ENCODE peak calls at places on chromosome 3, in seven cellular contexts. Q, A, W, C, M, F and I are unnamed samples.

GRCh38 chr3:141544697-141545096 is 57.9 kb downstream of the RASA2 start:
- DNase-seq in Q (no peak), A (no peak), W (no peak), C (no peak), M (no peak), F (no peak), I (no peak)

GRCh38 chr3:127607675-127608361 is 9.6 kb downstream of the MCM2 start:
- DNase-seq in Q (no peak), A (no peak), W (no peak), C (no peak), M (no peak), F (no peak), I (no peak)

GRCh38 chr3:189941125-189941524 is 179.6 kb downstream of the P3H2 start:
- DNase-seq in Q (no peak), A (no peak), W (no peak), C (no peak), M (no peak), F (no peak), I (no peak)

GRCh38 chr3:38561746-38562466 is 65.8 kb downstream of the EXOG start:
- DNase-seq in Q (no peak), A (no peak), W (no peak), C (peak; percentile 69), M (no peak), F (no peak), I (no peak)

GRCh38 chr3:102156426-102156825 is 278.4 kb upstream of the ZPLD1 start:
- DNase-seq in Q (peak; percentile 83), A (peak; percentile 91), W (no peak), C (no peak), M (no peak), F (no peak), I (peak; percentile 94)

GRCh38 chr3:31106204-31106603 is 211.7 kb upstream of the GADL1 start:
- DNase-seq in Q (peak; percentile 90), A (no peak), W (no peak), C (no peak), M (no peak), F (peak; percentile 14), I (peak; percentile 75)

GRCh38 chr3:172911142-172911541 is 160.6 kb downstream of the ECT2 start:
- DNase-seq in Q (no peak), A (no peak), W (no peak), C (no peak), M (no peak), F (no peak), I (no peak)

GRCh38 chr3:27596334-27596841 is 112.2 kb upstream of the SLC4A7 start:
- DNase-seq in Q (peak; percentile 68), A (peak; percentile 19), W (peak; percentile 56), C (no peak), M (no peak), F (no peak), I (peak; percentile 55)

GRCh38 chr3:55815262-55815661 is 328.2 kb upstream of the WNT5A start:
- DNase-seq in Q (no peak), A (no peak), W (no peak), C (no peak), M (no peak), F (no peak), I (no peak)

GRCh38 chr3:4001976-4002375 is 202.7 kb downstream of the LRRN1 start:
- DNase-seq in Q (no peak), A (peak; percentile 95), W (no peak), C (no peak), M (no peak), F (no peak), I (no peak)

DNA sequence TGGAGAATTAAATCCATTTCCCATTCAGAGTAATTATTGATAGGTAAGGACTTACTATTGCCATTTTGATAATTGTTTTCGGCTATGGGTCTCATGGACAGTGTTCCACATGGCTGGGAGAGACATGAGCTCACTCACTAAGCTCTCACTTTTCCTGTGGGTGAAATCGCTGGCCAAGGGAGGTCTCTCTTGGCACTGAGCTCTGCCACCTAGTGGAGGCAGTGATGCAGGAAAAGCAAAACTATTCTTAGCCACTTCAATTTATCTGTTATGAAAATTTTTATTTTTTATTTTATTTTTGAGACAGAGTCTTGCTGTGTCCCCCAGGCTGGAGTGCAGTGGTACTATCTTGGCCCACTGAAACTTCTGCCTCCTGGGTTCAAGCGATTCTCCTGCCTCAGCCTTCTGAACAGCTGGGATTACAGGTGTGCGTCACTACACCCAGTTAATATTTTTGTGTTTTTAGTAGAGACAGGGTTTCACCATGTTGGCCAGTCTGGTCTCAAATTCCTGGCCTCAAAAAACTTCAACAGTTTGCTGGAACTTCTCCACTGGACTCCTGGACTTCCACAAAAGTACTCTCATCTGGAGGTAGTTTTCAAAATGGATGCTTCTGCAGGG is 4.7 kb upstream of the RNF13 start:
- DNase-seq in Q (peak; percentile 81), A (peak; percentile 61), W (no peak), C (peak; percentile 91), M (peak; percentile 74), F (peak; percentile 44), I (peak; percentile 90)
- H3K4me3 ChIP-seq in Q (no peak overlapping the region), A (no peak overlapping the region), W (no peak overlapping the region), C (no peak overlapping the region), M (no peak overlapping the region), F (no peak overlapping the region), I (no peak overlapping the region)

GRCh38 chr3:177818712-177819111 is 621.4 kb upstream of the TBL1XR1 start:
- DNase-seq in Q (no peak), A (no peak), W (no peak), C (no peak), M (no peak), F (no peak), I (no peak)

GRCh38 chr3:177817746-177818145 is 620.5 kb upstream of the TBL1XR1 start:
- DNase-seq in Q (no peak), A (no peak), W (no peak), C (no peak), M (no peak), F (no peak), I (no peak)

GRCh38 chr3:177813322-177813721 is 616.0 kb upstream of the TBL1XR1 start:
- DNase-seq in Q (no peak), A (no peak), W (no peak), C (no peak), M (peak; percentile 55), F (peak; percentile 44), I (peak; percentile 91)

GRCh38 chr3:177820683-177821316 is 623.5 kb upstream of the TBL1XR1 start:
- DNase-seq in Q (peak; percentile 86), A (no peak), W (peak; percentile 4), C (no peak), M (no peak), F (no peak), I (peak; percentile 99)

GRCh38 chr3:177816667-177817208 is 619.5 kb upstream of the TBL1XR1 start:
- DNase-seq in Q (peak; percentile 89), A (peak; percentile 77), W (no peak), C (no peak), M (no peak), F (no peak), I (peak; percentile 92)
- TF ChIP-seq CTCF in Q (peak; percentile 33), A (peak; percentile 42), W (no peak), C (no peak), M (no peak), F (no peak), I (peak; percentile 35)

GRCh38 chr3:9808345-9809037 is 1.6 kb upstream of the TTLL3 start:
- DNase-seq in Q (peak; percentile 18), A (no peak), W (no peak), C (no peak), M (no peak), F (no peak), I (peak; percentile 45)

GRCh38 chr3:9809615-9810356 is at the start of gene TTLL3:
- DNase-seq in Q (peak; percentile 58), A (no peak), W (no peak), C (peak; percentile 95), M (peak; percentile 79), F (peak; percentile 69), I (peak; percentile 65)

GRCh38 chr3:9809239-9809614 is 835 bp upstream of the TTLL3 start:
- DNase-seq in Q (no peak), A (no peak), W (no peak), C (no peak), M (no peak), F (no peak), I (no peak)

GRCh38 chr3:9810846-9811245 is 784 bp downstream of the TTLL3 start:
- DNase-seq in Q (peak; percentile 20), A (no peak), W (no peak), C (no peak), M (no peak), F (no peak), I (no peak)

DNA sequence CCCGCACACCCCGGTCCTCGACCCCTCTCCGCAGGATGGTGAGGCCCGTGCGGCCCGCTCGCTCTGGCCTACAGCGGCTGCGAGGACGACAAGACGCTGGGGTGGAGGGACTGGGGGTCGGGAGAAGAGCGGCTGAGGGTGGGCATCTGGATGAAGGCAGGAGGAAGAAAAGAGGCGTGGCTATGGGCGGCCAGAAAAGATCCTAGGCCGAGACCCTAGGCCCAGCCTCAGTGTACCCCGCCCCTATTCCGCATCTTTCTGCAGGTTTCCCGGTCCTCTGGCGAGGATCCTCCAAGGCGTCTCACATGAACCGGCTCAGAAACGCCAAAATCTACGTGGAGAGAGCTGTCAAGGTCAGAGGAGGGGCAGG is 280 bp downstream of the TTLL3 start:
- DNase-seq in Q (no peak), A (no peak), W (no peak), C (no peak), M (no peak), F (no peak), I (no peak)
- H3K4me3 ChIP-seq in Q (peak overlapping the region; percentile 69), A (peak overlapping the region; percentile 57), W (peak overlapping the region; percentile 81), C (peak overlapping the region; percentile 48), M (peak overlapping the region; percentile 85), F (peak overlapping the region; percentile 66), I (peak overlapping the region; percentile 64)

DNA sequence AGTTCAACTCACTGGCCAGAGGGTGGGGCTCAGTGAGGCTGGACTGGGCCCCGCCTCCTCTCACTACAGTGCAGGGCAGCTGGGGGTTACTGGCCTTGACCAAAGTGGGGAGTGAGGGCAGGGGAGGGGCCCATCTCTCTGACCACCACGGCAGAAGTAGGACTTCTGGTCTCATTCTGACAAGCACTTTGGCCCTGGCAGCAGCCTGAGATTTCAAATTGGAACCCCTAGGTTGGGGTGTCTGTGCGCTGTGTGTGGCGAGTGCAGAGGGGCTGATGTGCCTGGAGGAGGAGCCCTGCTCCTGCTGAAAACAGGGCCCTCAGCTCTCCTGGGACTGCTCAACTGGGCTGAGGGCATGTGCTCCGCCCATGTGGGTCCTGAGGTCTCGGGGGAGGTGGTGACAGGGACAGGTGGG is 60.3 kb upstream of the RPL32 start:
- DNase-seq in Q (no peak), A (no peak), W (no peak), C (no peak), M (peak; percentile 22), F (no peak), I (no peak)
- TF ChIP-seq CTCF in Q (no peak), A (no peak), W (no peak), C (no peak), M (no peak), F (no peak), I (no peak)

DNA sequence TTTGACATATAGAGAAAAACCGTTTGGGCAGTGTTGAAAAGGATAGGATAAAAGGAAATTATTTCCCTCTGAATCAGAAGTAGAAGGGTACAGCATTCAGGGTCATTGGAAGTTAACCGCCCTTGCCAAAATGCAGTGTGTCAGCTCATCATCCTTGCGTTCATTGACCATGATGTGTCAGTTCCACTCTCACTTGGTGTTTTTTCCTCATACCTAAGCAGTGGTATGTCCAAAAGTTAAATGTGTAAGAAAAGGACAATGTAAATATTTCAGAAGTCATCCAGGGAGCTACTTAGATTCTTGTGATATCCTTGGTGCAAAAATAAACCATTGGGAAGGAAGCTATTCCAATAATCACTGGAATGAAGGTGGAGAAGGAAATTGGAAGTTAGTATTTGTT is 50.7 kb downstream of the MAP6D1 start:
- DNase-seq in Q (peak; percentile 79), A (no peak), W (no peak), C (no peak), M (no peak), F (no peak), I (peak; percentile 71)
- H3K4me3 ChIP-seq in Q (no peak overlapping the region), A (no peak overlapping the region), W (no peak overlapping the region), C (no peak overlapping the region), M (no peak overlapping the region), F (no peak overlapping the region), I (no peak overlapping the region)